ENCODE peak calls at places on chromosomes 5 and 9, in eight cellular contexts. D, S, G, J, T, L, C and Q are unnamed samples.

GRCh38 chr5:141260458-141261237 is 15.5 kb downstream of the PCDHB15 start:
- DNase-seq in D (no peak), S (no peak), G (no peak), J (no peak), T (peak; percentile 11), L (no peak), C (no peak), Q (no peak)

GRCh38 chr9:133875131-133875530 is 117.0 kb downstream of the VAV2 start:
- DNase-seq in D (no peak), S (no peak), G (no peak), J (no peak), T (no peak), L (no peak), C (peak; percentile 18), Q (no peak)

GRCh38 chr9:114953016-114953415 is 22.6 kb upstream of the TNFSF8 start:
- DNase-seq in D (no peak), S (no peak), G (no peak), J (no peak), T (no peak), L (no peak), C (no peak), Q (no peak)

GRCh38 chr5:174145821-174146220 is 100.3 kb downstream of the NSG2 start:
- DNase-seq in D (no peak), S (peak; percentile 32), G (no peak), J (no peak), T (peak; percentile 8), L (no peak), C (no peak), Q (peak; percentile 88)

GRCh38 chr5:153543288-153543687 is 52.8 kb downstream of the GRIA1 start:
- DNase-seq in D (no peak), S (no peak), G (no peak), J (no peak), T (no peak), L (no peak), C (no peak), Q (no peak)

GRCh38 chr5:156824241-156824640 is 25.9 kb upstream of the PPP1R2B start:
- DNase-seq in D (no peak), S (no peak), G (no peak), J (no peak), T (no peak), L (no peak), C (no peak), Q (no peak)

GRCh38 chr9:130837644-130838043 is 2.6 kb downstream of the ABL1 start:
- DNase-seq in D (no peak), S (no peak), G (no peak), J (no peak), T (no peak), L (no peak), C (no peak), Q (no peak)

GRCh38 chr5:147558131-147558730 is 48.4 kb upstream of the DPYSL3 start:
- DNase-seq in D (no peak), S (no peak), G (no peak), J (no peak), T (no peak), L (no peak), C (no peak), Q (no peak)

GRCh38 chr5:37840036-37840909 is at the start of gene GDNF:
- DNase-seq in D (no peak), S (peak; percentile 65), G (no peak), J (no peak), T (no peak), L (peak; percentile 82), C (peak; percentile 40), Q (no peak)

GRCh38 chr5:139696894-139697658 is 48.9 kb downstream of the CXXC5 start:
- DNase-seq in D (no peak), S (peak; percentile 85), G (no peak), J (peak; percentile 56), T (peak; percentile 78), L (no peak), C (peak; percentile 93), Q (no peak)

GRCh38 chr5:1037123-1037670 is 28.6 kb downstream of the NKD2 start:
- DNase-seq in D (no peak), S (no peak), G (peak; percentile 20), J (no peak), T (no peak), L (no peak), C (no peak), Q (no peak)